ENCODE peak calls at places on chromosomes 6 and 20, in ten cellular contexts. X, E, S, H, T, K, R, C, I and Y are unnamed samples.

GRCh38 chr6:7185561-7185960 is 77.8 kb downstream of the RREB1 start:
- DNase-seq in X (no peak), E (no peak), S (no peak), H (no peak), T (no peak), K (no peak), R (no peak), C (no peak), I (no peak), Y (no peak)

GRCh38 chr6:6712979-6713514 is 124.5 kb downstream of the LY86 start:
- DNase-seq in X (no peak), E (no peak), S (no peak), H (no peak), T (peak), K (no peak), R (no peak), C (no peak), I (no peak), Y (no peak)

GRCh38 chr6:125365230-125365629 is 63.5 kb upstream of the HDDC2 start:
- DNase-seq in X (no peak), E (no peak), S (no peak), H (no peak), T (no peak), K (no peak), R (no peak), C (no peak), I (no peak), Y (no peak)

GRCh38 chr6:116289876-116290275 is 10.1 kb upstream of the TSPYL1 start:
- DNase-seq in X (no peak), E (no peak), S (no peak), H (no peak), T (no peak), K (no peak), R (no peak), C (no peak), I (no peak), Y (no peak)

GRCh38 chr6:166745801-166746668 is 119.0 kb upstream of the RPS6KA2 start:
- DNase-seq in X (no peak), E (no peak), S (no peak), H (no peak), T (no peak), K (no peak), R (no peak), C (no peak), I (no peak), Y (no peak)

GRCh38 chr6:5968817-5969726 is 37.7 kb downstream of the NRN1 start:
- DNase-seq in X (no peak), E (peak), S (no peak), H (no peak), T (peak), K (peak), R (no peak), C (peak), I (no peak), Y (no peak)

GRCh38 chr20:43322851-43323250 is 133.1 kb upstream of the PTPRT start:
- DNase-seq in X (no peak), E (no peak), S (no peak), H (no peak), T (peak), K (peak), R (no peak), C (peak), I (no peak), Y (no peak)

GRCh38 chr20:1761116-1761515 is 103.5 kb upstream of the SIRPG start:
- DNase-seq in X (no peak), E (no peak), S (no peak), H (no peak), T (no peak), K (peak), R (no peak), C (peak), I (no peak), Y (no peak)

GRCh38 chr20:63246490-63247284 is 7.6 kb downstream of the NKAIN4 start:
- DNase-seq in X (no peak), E (no peak), S (peak), H (no peak), T (peak), K (no peak), R (no peak), C (no peak), I (no peak), Y (no peak)

GRCh38 chr6:16179970-16180431 is 51.1 kb downstream of the MYLIP start:
- DNase-seq in X (no peak), E (no peak), S (no peak), H (no peak), T (no peak), K (no peak), R (no peak), C (no peak), I (peak), Y (peak)

GRCh38 chr20:57709823-57710799 is at the start of gene PMEPA1:
- DNase-seq in X (peak), E (peak), S (peak), H (peak), T (peak), K (peak), R (peak), C (peak), I (no peak), Y (peak)

GRCh38 chr6:36827261-36828079 is 11.8 kb downstream of the CPNE5 start:
- DNase-seq in X (no peak), E (no peak), S (peak), H (peak), T (no peak), K (peak), R (no peak), C (peak), I (no peak), Y (peak)